ENCODE peak calls at places on chromosomes 5 and 9, in eight cellular contexts. Q is A549, L is tibial nerve, H is H1, K is stomach, A is ovary, G is sigmoid colon, M is HepG2. Y is an unnamed sample.

GRCh38 chr9:16258191-16258590 is 612.3 kb downstream of the BNC2 start:
- DNase-seq in Q (no peak), L (no peak), H (no peak), K (no peak), A (no peak), G (no peak), M (no peak), Y (no peak)

GRCh38 chr9:80125731-80126264 is 554.0 kb downstream of the TLE4 start:
- DNase-seq in Q (no peak), L (no peak), H (no peak), K (no peak), A (no peak), G (no peak), M (no peak), Y (no peak)

GRCh38 chr9:32644698-32645097 is 9.2 kb upstream of the TAF1L start:
- DNase-seq in Q (no peak), L (no peak), H (no peak), K (no peak), A (no peak), G (no peak), M (no peak), Y (no peak)

GRCh38 chr5:123098767-123099513 is 9.9 kb downstream of the PRDM6 start:
- DNase-seq in Q (no peak), L (no peak), H (no peak), K (no peak), A (peak), G (no peak), M (no peak), Y (no peak)

GRCh38 chr5:34833090-34833489 is 5.9 kb upstream of the TTC23L start:
- DNase-seq in Q (no peak), L (no peak), H (no peak), K (no peak), A (no peak), G (no peak), M (no peak), Y (no peak)

GRCh38 chr5:169248520-169248919 is 52.4 kb downstream of the SLIT3 start:
- DNase-seq in Q (no peak), L (no peak), H (no peak), K (no peak), A (no peak), G (no peak), M (no peak), Y (no peak)

GRCh38 chr5:72598461-72599433 is 91.5 kb upstream of the ZNF366 start:
- DNase-seq in Q (no peak), L (no peak), H (no peak), K (no peak), A (no peak), G (no peak), M (peak), Y (no peak)

GRCh38 chr5:99102073-99102697 is 173.4 kb upstream of the CHD1 start:
- DNase-seq in Q (no peak), L (no peak), H (no peak), K (no peak), A (no peak), G (no peak), M (no peak), Y (no peak)

GRCh38 chr5:140214831-140215230 is 39.8 kb downstream of the CYSTM1 start:
- DNase-seq in Q (no peak), L (no peak), H (no peak), K (peak), A (no peak), G (no peak), M (no peak), Y (no peak)

GRCh38 chr9:3809724-3810123 is 283.9 kb upstream of the RFX3 start:
- DNase-seq in Q (no peak), L (no peak), H (no peak), K (no peak), A (no peak), G (no peak), M (no peak), Y (no peak)

GRCh38 chr5:65141487-65141886 is 340.2 kb downstream of the ADAMTS6 start:
- DNase-seq in Q (no peak), L (no peak), H (no peak), K (no peak), A (no peak), G (no peak), M (no peak), Y (no peak)

GRCh38 chr5:95284512-95285405 is at the start of gene MCTP1:
- DNase-seq in Q (peak), L (no peak), H (peak), K (peak), A (peak), G (no peak), M (no peak), Y (peak)

GRCh38 chr9:79617395-79617794 is 45.6 kb downstream of the TLE4 start:
- DNase-seq in Q (no peak), L (peak), H (no peak), K (peak), A (peak), G (peak), M (no peak), Y (no peak)

GRCh38 chr5:68074633-68075032 is 140.9 kb upstream of the PIK3R1 start:
- DNase-seq in Q (no peak), L (no peak), H (no peak), K (no peak), A (no peak), G (no peak), M (no peak), Y (no peak)

GRCh38 chr5:98529321-98529720 is 244.1 kb upstream of the RGMB start:
- DNase-seq in Q (no peak), L (no peak), H (no peak), K (no peak), A (no peak), G (no peak), M (no peak), Y (no peak)

GRCh38 chr5:96942078-96942477 is 6.2 kb downstream of the LNPEP start:
- DNase-seq in Q (no peak), L (no peak), H (no peak), K (no peak), A (no peak), G (no peak), M (no peak), Y (no peak)

GRCh38 chr5:88944751-88945507 is 61.9 kb upstream of the MEF2C start:
- DNase-seq in Q (no peak), L (no peak), H (no peak), K (no peak), A (no peak), G (no peak), M (no peak), Y (no peak)

DNA sequence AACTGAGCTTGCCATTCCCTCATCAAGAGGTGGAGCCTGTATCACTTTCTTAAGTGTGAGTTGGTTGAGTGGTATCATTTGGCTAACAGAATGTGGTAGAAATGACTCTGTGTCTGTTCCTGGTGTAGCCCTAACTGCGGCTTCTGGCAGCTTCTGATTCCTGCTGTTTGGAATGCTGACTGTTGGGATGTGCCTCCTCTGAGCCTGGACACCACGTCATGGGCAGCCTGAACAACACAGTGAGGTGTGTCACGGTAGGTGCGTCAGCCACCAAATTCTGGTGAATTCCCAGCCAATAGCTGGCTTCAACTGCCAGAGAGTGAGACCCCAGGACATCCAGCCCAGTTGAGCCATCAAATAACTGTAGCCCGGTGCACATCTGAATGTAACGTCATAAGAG is 6.1 kb upstream of the C9orf152 start:
- DNase-seq in Q (no peak), L (no peak), H (no peak), K (no peak), A (no peak), G (no peak), M (peak), Y (no peak)
- H3K4me3 ChIP-seq in Q (no peak), L (no peak), H (no peak), K (no peak), A (no peak), G (no peak), M (no peak), Y (no peak)

GRCh38 chr9:136774416-136775045 is 10.2 kb upstream of the LCN15 start:
- DNase-seq in Q (no peak), L (no peak), H (no peak), K (no peak), A (no peak), G (no peak), M (no peak), Y (no peak)
- TF ChIP-seq EP300 in Q (no peak), L (no peak), H (no peak), K (no peak), A (no peak), G (no peak), M (no peak), Y (no peak)

GRCh38 chr5:32585122-32585445 is 273 bp upstream of the SUB1 start:
- DNase-seq in Q (no peak), L (no peak), H (no peak), K (no peak), A (no peak), G (no peak), M (no peak), Y (no peak)
- H3K4me3 ChIP-seq in Q (peak), L (peak), H (peak), K (peak), A (peak), G (peak), M (no peak), Y (peak)

DNA sequence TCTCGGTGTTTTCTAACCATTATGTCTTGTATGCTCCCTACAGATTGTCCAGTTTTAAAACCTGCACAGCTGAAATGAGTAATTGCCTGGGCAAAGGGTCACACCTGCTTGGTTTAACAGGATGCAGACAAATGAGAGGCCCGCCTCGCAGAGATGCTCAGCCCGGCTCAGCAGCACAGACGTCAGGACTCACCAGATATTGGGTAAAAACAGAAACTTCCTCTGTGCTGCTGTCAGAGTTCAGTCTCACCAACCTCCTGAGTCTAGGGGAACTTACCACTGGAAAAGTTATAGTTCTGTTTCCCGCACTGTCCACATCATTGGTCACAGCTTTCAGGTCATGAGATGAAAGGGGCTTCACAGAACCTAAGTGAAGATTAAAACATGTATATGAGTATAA is 152.5 kb downstream of the ESM1 start:
- DNase-seq in Q (no peak), L (no peak), H (no peak), K (no peak), A (no peak), G (no peak), M (no peak), Y (no peak)
- TF ChIP-seq EP300 in Q (no peak), L (no peak), H (no peak), K (no peak), A (no peak), G (no peak), M (no peak), Y (no peak)

GRCh38 chr9:134734270-134734669 is 92.7 kb downstream of the COL5A1 start:
- DNase-seq in Q (no peak), L (no peak), H (no peak), K (no peak), A (peak), G (peak), M (peak), Y (no peak)
- H3K4me3 ChIP-seq in Q (no peak), L (no peak), H (no peak), K (no peak), A (no peak), G (no peak), M (no peak), Y (no peak)

GRCh38 chr5:102341918-102342317 is 45.8 kb upstream of the SLCO4C1 start:
- DNase-seq in Q (no peak), L (no peak), H (no peak), K (no peak), A (no peak), G (no peak), M (no peak), Y (no peak)
- TF ChIP-seq EP300 in Q (no peak), L (no peak), H (no peak), K (no peak), A (no peak), G (no peak), M (no peak), Y (no peak)

GRCh38 chr5:135033866-135034185 is 202 bp downstream of the PITX1 start:
- DNase-seq in Q (no peak), L (no peak), H (no peak), K (no peak), A (no peak), G (no peak), M (no peak), Y (no peak)
- H3K4me3 ChIP-seq in Q (peak), L (peak), H (peak), K (peak), A (peak), G (peak), M (peak), Y (peak)

DNA sequence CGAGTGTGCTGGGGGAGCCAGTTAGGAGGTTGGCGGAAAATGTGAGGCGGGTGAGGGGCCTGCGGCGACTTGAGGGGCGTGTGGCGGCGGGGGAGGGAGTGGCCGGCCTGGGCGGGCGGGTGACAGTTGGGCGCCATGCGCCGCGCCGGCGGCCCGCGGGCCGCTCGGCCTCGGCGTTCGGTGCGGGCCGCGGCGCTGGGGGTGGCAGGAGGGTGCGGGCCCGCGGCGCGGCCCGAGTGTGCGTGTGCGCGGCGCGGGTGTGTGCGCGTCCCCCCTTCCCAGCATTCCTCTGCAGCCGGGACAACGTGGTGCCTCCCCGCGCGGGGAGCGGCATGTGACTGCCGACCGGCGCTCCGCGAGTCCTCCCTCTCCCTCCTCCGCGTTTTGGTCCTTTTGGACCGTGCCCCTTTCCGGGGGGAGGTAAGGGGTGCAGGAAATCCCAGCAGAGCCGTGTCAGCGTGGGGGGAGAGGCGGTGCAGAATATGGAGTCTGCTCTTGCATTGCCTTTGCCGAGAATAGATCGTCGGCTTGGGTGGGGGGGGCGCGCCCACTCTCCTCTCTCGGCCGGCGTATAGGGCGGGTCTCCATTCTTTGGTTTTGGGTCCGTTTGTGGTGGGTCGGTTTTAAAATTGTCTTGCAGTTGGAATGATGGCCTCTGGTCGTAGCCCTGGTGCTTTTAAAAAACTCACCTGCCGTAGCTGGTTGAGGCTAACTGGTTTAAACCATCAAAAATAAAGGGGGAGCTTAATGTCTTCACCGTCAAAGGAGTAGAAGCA is 1.9 kb downstream of the LARP1 start:
- DNase-seq in Q (no peak), L (peak), H (no peak), K (peak), A (peak), G (peak), M (no peak), Y (peak)
- TF ChIP-seq EP300 in Q (no peak), L (peak), H (no peak), K (no peak), A (no peak), G (peak), M (no peak), Y (no peak)

DNA sequence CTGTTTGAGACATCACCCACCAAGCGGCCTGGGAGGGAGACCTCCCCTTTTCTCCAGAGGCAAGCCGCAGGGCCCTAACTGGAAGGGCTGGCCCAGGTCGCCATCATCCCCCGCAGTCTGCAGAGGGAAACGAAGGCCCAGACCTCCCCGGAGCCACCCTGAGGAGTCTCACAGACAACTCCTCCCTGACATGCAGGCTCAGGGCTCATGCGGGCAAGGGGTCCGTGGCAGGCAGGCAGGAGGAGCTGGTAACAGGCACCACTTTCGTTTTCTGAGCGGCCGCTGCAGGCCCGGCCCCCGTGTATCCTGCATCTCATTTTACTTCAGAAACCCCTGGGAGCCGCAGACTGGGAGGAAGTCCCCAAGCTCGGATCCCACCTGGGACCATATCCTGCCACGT is 192.0 kb upstream of the PPP1R26 start:
- DNase-seq in Q (no peak), L (no peak), H (no peak), K (no peak), A (no peak), G (no peak), M (no peak), Y (no peak)
- H3K4me3 ChIP-seq in Q (no peak), L (no peak), H (no peak), K (no peak), A (no peak), G (no peak), M (no peak), Y (no peak)

GRCh38 chr5:173745561-173745960 is 129.1 kb upstream of the BOD1 start:
- DNase-seq in Q (no peak), L (no peak), H (no peak), K (no peak), A (no peak), G (no peak), M (no peak), Y (no peak)

GRCh38 chr5:173744527-173744926 is 128.1 kb upstream of the BOD1 start:
- DNase-seq in Q (no peak), L (no peak), H (no peak), K (no peak), A (no peak), G (no peak), M (no peak), Y (no peak)

GRCh38 chr5:173746050-173746449 is 129.6 kb upstream of the BOD1 start:
- DNase-seq in Q (no peak), L (no peak), H (no peak), K (no peak), A (no peak), G (no peak), M (peak), Y (no peak)

GRCh38 chr5:173743641-173744343 is 127.3 kb upstream of the BOD1 start:
- DNase-seq in Q (no peak), L (no peak), H (no peak), K (no peak), A (no peak), G (no peak), M (peak), Y (no peak)

DNA sequence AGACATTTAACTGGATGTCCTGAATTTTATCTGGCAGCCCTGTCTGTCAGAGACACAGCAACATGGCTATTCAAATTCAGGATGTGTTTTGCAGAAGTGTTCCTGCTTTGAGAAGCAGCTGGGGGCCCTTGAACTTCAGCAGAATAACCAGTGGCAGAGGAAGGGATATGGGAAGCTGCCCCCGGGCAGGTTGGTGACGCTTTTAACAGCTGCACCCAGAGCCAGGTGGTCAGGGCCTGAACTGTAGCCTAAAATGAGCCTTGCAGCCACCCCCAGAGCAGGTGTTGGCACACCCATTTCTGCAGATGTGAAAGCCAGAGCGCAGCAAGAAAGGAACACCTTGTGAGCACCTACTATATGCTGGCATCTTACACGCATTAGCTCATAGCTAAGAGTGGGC is 128.7 kb upstream of the BOD1 start:
- DNase-seq in Q (no peak), L (no peak), H (no peak), K (no peak), A (no peak), G (no peak), M (no peak), Y (no peak)
- TF ChIP-seq EP300 in Q (no peak), L (no peak), H (no peak), K (no peak), A (no peak), G (no peak), M (no peak), Y (no peak)